ENCODE peak calls at places on chromosome 1, in ten cellular contexts. One of them, this sample, is unnamed.

GRCh38 chr1:205424881-205425635 is 3.2 kb upstream of the LEMD1 start:
- DNase-seq in T-helper 22 cell: no peak
- DNase-seq in Daoy: no peak
- DNase-seq in transverse colon: no peak
- DNase-seq in activated T-cell treated with anti-CD3 and anti-CD28 coated beads for 24 hours: no peak
- DNase-seq in NCI-H1694: no peak
- DNase-seq in ELR: no peak
- DNase-seq in hepatic stellate cell: no peak
- DNase-seq in fibroblast of gingiva: no peak
- DNase-seq in stimulated activated CD4-positive, alpha-beta T cell treated with anti-CD3 and anti-CD28 coated beads, Interleukin-4, amount 100 ng/mL, for 1 hour: no peak
- DNase-seq in this sample: no peak

GRCh38 chr1:169925505-169926482 is 32.1 kb upstream of the SCYL3 start:
- DNase-seq in T-helper 22 cell: no peak
- DNase-seq in activated T-cell treated with anti-CD3 and anti-CD28 coated beads for 24 hours: no peak
- DNase-seq in Daoy: no peak
- DNase-seq in NCI-H1694: no peak
- DNase-seq in fibroblast of gingiva: no peak
- DNase-seq in stimulated activated CD4-positive, alpha-beta T cell treated with anti-CD3 and anti-CD28 coated beads, Interleukin-4, amount 100 ng/mL, for 1 hour: no peak
- DNase-seq in hepatic stellate cell: no peak
- DNase-seq in transverse colon: no peak
- DNase-seq in ELR: no peak
- DNase-seq in this sample: peak

GRCh38 chr1:156124557-156125483 is 10.3 kb downstream of the LMNA start:
- DNase-seq in Daoy: peak
- DNase-seq in activated T-cell treated with anti-CD3 and anti-CD28 coated beads for 24 hours: no peak
- DNase-seq in transverse colon: peak
- DNase-seq in ELR: no peak
- DNase-seq in stimulated activated CD4-positive, alpha-beta T cell treated with anti-CD3 and anti-CD28 coated beads, Interleukin-4, amount 100 ng/mL, for 1 hour: no peak
- DNase-seq in NCI-H1694: peak
- DNase-seq in hepatic stellate cell: no peak
- DNase-seq in fibroblast of gingiva: peak
- DNase-seq in T-helper 22 cell: peak
- DNase-seq in this sample: peak

GRCh38 chr1:41108696-41109284 is 87.3 kb upstream of the SLFNL1 start:
- DNase-seq in stimulated activated CD4-positive, alpha-beta T cell treated with anti-CD3 and anti-CD28 coated beads, Interleukin-4, amount 100 ng/mL, for 1 hour: no peak
- DNase-seq in fibroblast of gingiva: peak
- DNase-seq in ELR: peak
- DNase-seq in hepatic stellate cell: no peak
- DNase-seq in transverse colon: no peak
- DNase-seq in NCI-H1694: no peak
- DNase-seq in T-helper 22 cell: no peak
- DNase-seq in activated T-cell treated with anti-CD3 and anti-CD28 coated beads for 24 hours: no peak
- DNase-seq in Daoy: peak
- DNase-seq in this sample: no peak

GRCh38 chr1:154741327-154741726 is 128.8 kb downstream of the KCNN3 start:
- DNase-seq in NCI-H1694: no peak
- DNase-seq in Daoy: no peak
- DNase-seq in hepatic stellate cell: no peak
- DNase-seq in activated T-cell treated with anti-CD3 and anti-CD28 coated beads for 24 hours: no peak
- DNase-seq in ELR: peak
- DNase-seq in fibroblast of gingiva: no peak
- DNase-seq in stimulated activated CD4-positive, alpha-beta T cell treated with anti-CD3 and anti-CD28 coated beads, Interleukin-4, amount 100 ng/mL, for 1 hour: no peak
- DNase-seq in T-helper 22 cell: no peak
- DNase-seq in transverse colon: no peak
- DNase-seq in this sample: no peak

GRCh38 chr1:183093066-183093668 is 69.9 kb downstream of the LAMC1 start:
- DNase-seq in activated T-cell treated with anti-CD3 and anti-CD28 coated beads for 24 hours: no peak
- DNase-seq in transverse colon: no peak
- DNase-seq in Daoy: no peak
- DNase-seq in stimulated activated CD4-positive, alpha-beta T cell treated with anti-CD3 and anti-CD28 coated beads, Interleukin-4, amount 100 ng/mL, for 1 hour: no peak
- DNase-seq in NCI-H1694: no peak
- DNase-seq in T-helper 22 cell: no peak
- DNase-seq in hepatic stellate cell: no peak
- DNase-seq in fibroblast of gingiva: no peak
- DNase-seq in ELR: no peak
- DNase-seq in this sample: no peak

GRCh38 chr1:81305997-81306452 is 494.7 kb upstream of the ADGRL2 start:
- DNase-seq in activated T-cell treated with anti-CD3 and anti-CD28 coated beads for 24 hours: no peak
- DNase-seq in transverse colon: no peak
- DNase-seq in Daoy: peak
- DNase-seq in NCI-H1694: peak
- DNase-seq in fibroblast of gingiva: peak
- DNase-seq in ELR: peak
- DNase-seq in T-helper 22 cell: no peak
- DNase-seq in hepatic stellate cell: peak
- DNase-seq in stimulated activated CD4-positive, alpha-beta T cell treated with anti-CD3 and anti-CD28 coated beads, Interleukin-4, amount 100 ng/mL, for 1 hour: no peak
- DNase-seq in this sample: peak

GRCh38 chr1:8670371-8670818 is 147.0 kb downstream of the RERE start:
- DNase-seq in NCI-H1694: no peak
- DNase-seq in activated T-cell treated with anti-CD3 and anti-CD28 coated beads for 24 hours: no peak
- DNase-seq in fibroblast of gingiva: no peak
- DNase-seq in ELR: peak
- DNase-seq in stimulated activated CD4-positive, alpha-beta T cell treated with anti-CD3 and anti-CD28 coated beads, Interleukin-4, amount 100 ng/mL, for 1 hour: no peak
- DNase-seq in hepatic stellate cell: no peak
- DNase-seq in Daoy: no peak
- DNase-seq in transverse colon: no peak
- DNase-seq in T-helper 22 cell: no peak
- DNase-seq in this sample: peak

This sample was measured in T47D.